ENCODE peak calls at places on chromosome 18, in five cellular contexts. Z, K, S, H and A are unnamed samples.
A peak's percentile ranks its signal among the peaks of the same experiment; 100 is the strongest.

GRCh38 chr18:62784966-62785413 is 69.6 kb downstream of the PHLPP1 start:
- DNase-seq in Z (no peak), H (peak; percentile 71), K (no peak), S (peak; percentile 84), A (no peak)

GRCh38 chr18:22348521-22349316 is 69.0 kb downstream of the CTAGE1 start:
- DNase-seq in K (no peak), Z (no peak), H (peak; percentile 90), S (peak; percentile 42), A (peak; percentile 63)

GRCh38 chr18:52337286-52337685 is 2.7 kb upstream of the DCC start:
- DNase-seq in K (no peak), Z (no peak), H (no peak), S (peak; percentile 61), A (no peak)

GRCh38 chr18:52888014-52888413 is 548.0 kb downstream of the DCC start:
- DNase-seq in S (no peak), K (no peak), Z (no peak), H (no peak), A (no peak)

GRCh38 chr18:8611916-8612576 is 2.8 kb downstream of the RAB12 start:
- DNase-seq in K (no peak), Z (no peak), S (no peak), H (no peak), A (no peak)

GRCh38 chr18:7234061-7234460 is 3.2 kb downstream of the LRRC30 start:
- DNase-seq in S (no peak), H (no peak), K (no peak), Z (no peak), A (no peak)

GRCh38 chr18:32454667-32455066 is 16.0 kb downstream of the GAREM1 start:
- DNase-seq in H (no peak), Z (no peak), K (no peak), S (peak; percentile 9), A (no peak)

GRCh38 chr18:27378396-27379094 is 193.4 kb upstream of the CHST9 start:
- DNase-seq in H (no peak), K (no peak), Z (no peak), S (no peak), A (peak; percentile 45)

GRCh38 chr18:35045121-35045520 is 3.9 kb downstream of the MAPRE2 start:
- DNase-seq in K (no peak), H (no peak), Z (no peak), S (peak; percentile 63), A (no peak)

GRCh38 chr18:75162978-75163377 is 46.0 kb downstream of the PTGR3 start:
- DNase-seq in S (no peak), K (no peak), H (peak; percentile 35), Z (no peak), A (no peak)

GRCh38 chr18:62389761-62390481 is 64.8 kb downstream of the TNFRSF11A start:
- DNase-seq in H (no peak), Z (no peak), S (no peak), K (no peak), A (no peak)

GRCh38 chr18:10838594-10838993 is 310.8 kb downstream of the PIEZO2 start:
- DNase-seq in K (no peak), S (peak; percentile 87), Z (peak; percentile 36), H (no peak), A (no peak)

GRCh38 chr18:21672868-21673267 is 31.7 kb downstream of the ABHD3 start:
- DNase-seq in S (peak; percentile 76), Z (no peak), H (peak; percentile 71), K (peak; percentile 64), A (peak; percentile 65)

GRCh38 chr18:12234451-12235190 is 19.5 kb upstream of the CIDEA start:
- DNase-seq in S (no peak), K (no peak), Z (no peak), H (no peak), A (no peak)

GRCh38 chr18:34595673-34596072 is 114.4 kb upstream of the DTNA start:
- DNase-seq in H (peak; percentile 55), K (no peak), Z (no peak), S (peak; percentile 41), A (no peak)

GRCh38 chr18:46506974-46507373 is 150.0 kb downstream of the LOXHD1 start:
- DNase-seq in H (no peak), K (no peak), S (no peak), Z (no peak), A (no peak)

GRCh38 chr18:21191596-21192307 is 50.3 kb upstream of the GREB1L start:
- DNase-seq in S (peak; percentile 55), K (peak; percentile 20), H (peak; percentile 84), Z (no peak), A (peak; percentile 27)

GRCh38 chr18:6414118-6414722 is 491 bp downstream of the L3MBTL4 start:
- DNase-seq in K (no peak), S (no peak), Z (peak; percentile 95), H (peak; percentile 85), A (peak; percentile 84)

GRCh38 chr18:64653068-64653467 is 504.2 kb upstream of the LINC00305 start:
- DNase-seq in Z (no peak), H (no peak), K (no peak), S (no peak), A (no peak)
- TF ChIP-seq CTCF in Z (no peak), H (no peak), K (no peak), S (no peak), A (no peak)

DNA sequence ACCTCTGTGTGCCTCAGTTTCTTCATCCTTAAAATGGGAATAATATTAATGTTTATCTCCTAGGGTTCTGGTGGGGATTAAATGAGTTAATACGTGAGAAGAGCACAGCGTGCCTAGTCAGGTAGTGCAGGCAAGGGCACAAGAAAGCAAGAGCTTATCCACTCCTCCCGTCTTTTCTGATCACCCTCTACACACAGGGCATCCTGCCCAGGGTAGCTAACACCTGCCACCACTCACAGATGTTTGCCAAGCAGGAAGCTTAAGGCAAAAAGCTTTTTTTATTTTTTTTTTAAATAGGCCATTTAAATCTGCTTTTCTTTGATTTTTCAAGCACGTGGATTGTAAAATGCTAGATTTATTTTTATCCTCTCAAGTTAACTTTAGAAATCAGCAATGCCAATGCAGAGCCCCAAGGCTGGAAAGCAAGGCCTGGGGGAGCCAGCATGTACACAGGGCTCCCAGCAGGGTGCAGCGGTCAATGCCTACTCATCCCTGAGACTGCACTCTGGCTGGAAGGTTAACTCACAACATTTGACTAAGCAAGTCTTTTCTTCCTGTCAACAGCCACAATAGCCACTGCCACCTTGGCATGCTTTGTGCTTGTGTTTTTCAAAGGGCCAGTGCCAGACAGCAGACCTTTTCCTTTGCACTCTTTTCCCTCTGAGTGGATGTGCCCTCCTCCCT is 86.5 kb upstream of the ACAA2 start:
- DNase-seq in K (no peak), H (no peak), S (no peak), Z (no peak), A (peak; percentile 84)
- TF ChIP-seq CTCF in K (no peak), H (no peak), S (no peak), Z (no peak), A (no peak)

DNA sequence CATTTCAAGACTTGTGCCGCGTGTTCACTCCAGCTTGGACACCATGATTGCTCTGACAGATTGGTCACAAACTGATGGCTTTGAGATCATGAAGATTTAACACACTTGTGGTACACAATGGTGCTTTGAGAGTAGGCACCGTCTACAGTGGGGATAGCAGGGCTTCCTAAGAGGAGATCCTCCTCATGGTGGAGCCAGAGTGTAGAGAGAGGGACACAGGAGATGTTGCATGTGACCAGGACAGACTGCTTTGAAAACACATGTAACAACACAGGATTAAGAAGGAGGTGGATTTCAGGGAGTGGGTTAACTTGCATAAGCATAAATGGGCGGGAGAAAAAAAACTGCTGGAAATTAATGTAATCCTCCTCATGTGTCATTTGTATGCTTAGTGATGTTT is 95.7 kb upstream of the LINC00305 start:
- DNase-seq in S (no peak), H (no peak), K (no peak), Z (no peak), A (peak; percentile 3)
- TF ChIP-seq CTCF in S (no peak), H (no peak), K (no peak), Z (peak; percentile 14), A (no peak)

DNA sequence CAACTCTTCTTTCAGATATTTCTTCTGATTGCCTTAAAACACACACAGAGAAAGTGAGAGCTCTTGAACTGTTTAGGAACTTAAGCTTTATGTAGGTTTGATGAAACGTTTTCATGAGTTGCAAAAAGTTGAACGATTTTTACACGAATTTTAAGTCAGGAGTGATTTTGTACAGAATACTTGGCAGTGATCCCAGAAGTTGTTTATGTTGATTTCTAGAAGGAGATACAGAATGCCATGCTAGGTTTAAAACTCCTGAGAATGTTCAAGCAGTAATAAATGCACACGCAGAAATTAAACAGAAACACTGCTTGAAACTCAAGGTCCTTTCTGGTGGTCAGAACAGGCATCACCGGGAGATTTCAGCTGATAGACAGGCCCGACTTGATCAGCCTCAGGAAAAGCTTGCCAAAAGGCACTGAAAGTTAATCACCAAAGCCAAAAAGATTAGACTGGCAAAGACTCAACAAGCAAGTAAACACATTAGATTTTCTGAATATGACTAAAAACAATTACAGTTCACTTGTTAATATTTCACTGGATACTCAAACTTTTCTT is 123.1 kb downstream of the SOCS6 start:
- DNase-seq in H (no peak), Z (no peak), S (peak; percentile 47), K (no peak), A (peak; percentile 69)
- TF ChIP-seq CTCF in H (peak; percentile 7), Z (no peak), S (no peak), K (no peak), A (no peak)

GRCh38 chr18:2880473-2880872 is 33.7 kb downstream of the EMILIN2 start:
- DNase-seq in K (no peak), Z (no peak), H (no peak), S (no peak), A (no peak)

GRCh38 chr18:2881088-2881487 is 34.3 kb downstream of the EMILIN2 start:
- DNase-seq in Z (no peak), K (no peak), H (no peak), S (peak; percentile 26), A (no peak)

GRCh38 chr18:2882201-2882600 is 35.4 kb downstream of the EMILIN2 start:
- DNase-seq in K (no peak), S (no peak), Z (no peak), H (no peak), A (no peak)

GRCh38 chr18:2883137-2883671 is 36.4 kb downstream of the EMILIN2 start:
- DNase-seq in H (no peak), K (no peak), S (no peak), Z (peak; percentile 54), A (no peak)

GRCh38 chr18:2881490-2882195 is 34.8 kb downstream of the EMILIN2 start:
- DNase-seq in H (no peak), K (no peak), Z (no peak), S (peak; percentile 88), A (peak; percentile 24)
- TF ChIP-seq CTCF in H (no peak), K (no peak), Z (no peak), S (peak; percentile 25), A (no peak)

GRCh38 chr18:76988015-76988826 is 144.4 kb downstream of the MBP start:
- DNase-seq in S (no peak), Z (no peak), H (peak; percentile 61), K (no peak), A (no peak)
- TF ChIP-seq CTCF in S (no peak), Z (no peak), H (no peak), K (no peak), A (no peak)